ENCODE peak calls at places on chromosomes 4 and X, in eight cellular contexts. E, W, F, S, U, T, K and C are unnamed samples.

GRCh38 chr4:125750827-125751466 is 436.2 kb downstream of the FAT4 start:
- DNase-seq in E (no peak), W (no peak), F (peak; percentile 11), S (no peak), U (peak; percentile 17), T (no peak), K (peak; percentile 40), C (no peak)

GRCh38 chrX:151815461-151815860 is 80.9 kb downstream of the CNGA2 start:
- DNase-seq in E (no peak), W (no peak), F (no peak), S (no peak), U (no peak), T (no peak), K (no peak), C (no peak)

GRCh38 chrX:1679238-1679637 is 64.4 kb downstream of the ASMT start:
- DNase-seq in E (no peak), W (no peak), F (no peak), S (no peak), U (no peak), T (no peak), K (no peak), C (no peak)

GRCh38 chr4:186722856-186723206 is 825 bp downstream of the FAT1 start:
- DNase-seq in E (no peak), W (no peak), F (no peak), S (no peak), U (no peak), T (no peak), K (no peak), C (no peak)

GRCh38 chr4:2812600-2812932 is 19.7 kb downstream of the SH3BP2 start:
- DNase-seq in E (no peak), W (no peak), F (no peak), S (no peak), U (no peak), T (no peak), K (no peak), C (no peak)

GRCh38 chr4:140645196-140645595 is 76.4 kb upstream of the UCP1 start:
- DNase-seq in E (no peak), W (no peak), F (no peak), S (no peak), U (no peak), T (no peak), K (no peak), C (no peak)

GRCh38 chrX:88101968-88102367 is 584.4 kb downstream of the KLHL4 start:
- DNase-seq in E (no peak), W (no peak), F (no peak), S (no peak), U (no peak), T (no peak), K (no peak), C (no peak)

GRCh38 chrX:105553118-105553517 is 269.2 kb upstream of the NRK start:
- DNase-seq in E (no peak), W (no peak), F (no peak), S (no peak), U (no peak), T (no peak), K (peak; percentile 32), C (no peak)

GRCh38 chrX:100584636-100585035 is at the start of gene TNMD:
- DNase-seq in E (no peak), W (no peak), F (no peak), S (no peak), U (no peak), T (no peak), K (no peak), C (no peak)

GRCh38 chr4:978957-979701 is 5.8 kb upstream of the DGKQ start:
- DNase-seq in E (no peak), W (no peak), F (no peak), S (no peak), U (no peak), T (no peak), K (peak; percentile 63), C (no peak)

GRCh38 chrX:74535633-74536141 is 78.7 kb downstream of the RLIM start:
- DNase-seq in E (no peak), W (peak; percentile 85), F (no peak), S (peak; percentile 8), U (peak; percentile 86), T (no peak), K (peak; percentile 61), C (no peak)

GRCh38 chrX:119067023-119067739 is 5.6 kb upstream of the CT47C1 start:
- DNase-seq in E (peak; percentile 28), W (no peak), F (peak; percentile 7), S (no peak), U (peak; percentile 63), T (peak; percentile 3), K (peak; percentile 65), C (peak; percentile 4)

GRCh38 chrX:139112432-139112831 is 400.9 kb upstream of the FGF13 start:
- DNase-seq in E (peak; percentile 3), W (no peak), F (no peak), S (no peak), U (peak; percentile 48), T (no peak), K (peak; percentile 75), C (no peak)

GRCh38 chrX:105651052-105651451 is 171.3 kb upstream of the NRK start:
- DNase-seq in E (no peak), W (no peak), F (no peak), S (no peak), U (no peak), T (no peak), K (no peak), C (no peak)

GRCh38 chrX:7706032-7706431 is 136.9 kb upstream of the VCX start:
- DNase-seq in E (no peak), W (no peak), F (no peak), S (no peak), U (peak; percentile 9), T (no peak), K (peak; percentile 4), C (no peak)

GRCh38 chr4:41176357-41176756 is 38.0 kb downstream of the APBB2 start:
- DNase-seq in E (no peak), W (no peak), F (no peak), S (no peak), U (no peak), T (no peak), K (no peak), C (no peak)

GRCh38 chrX:16851421-16851820 is 18.7 kb downstream of the RBBP7 start:
- DNase-seq in E (no peak), W (no peak), F (no peak), S (no peak), U (no peak), T (no peak), K (no peak), C (no peak)

GRCh38 chrX:41556958-41557357 is 109.8 kb downstream of the NYX start:
- DNase-seq in E (no peak), W (no peak), F (no peak), S (no peak), U (no peak), T (no peak), K (no peak), C (no peak)

GRCh38 chr4:107824367-107825071 is at the start of gene SGMS2:
- DNase-seq in E (peak; percentile 58), W (peak; percentile 95), F (peak; percentile 72), S (no peak), U (peak; percentile 86), T (peak; percentile 75), K (peak; percentile 96), C (peak; percentile 15)

GRCh38 chr4:168634276-168634802 is 137.5 kb downstream of the PALLD start:
- DNase-seq in E (no peak), W (no peak), F (peak; percentile 89), S (no peak), U (peak; percentile 79), T (no peak), K (peak; percentile 59), C (peak; percentile 89)

GRCh38 chrX:47610506-47610905 is 9.2 kb downstream of the SYN1 start:
- DNase-seq in E (no peak), W (no peak), F (no peak), S (no peak), U (no peak), T (no peak), K (no peak), C (no peak)

GRCh38 chr4:111773858-111774257 is 371.4 kb upstream of the FAM241A start:
- DNase-seq in E (no peak), W (no peak), F (no peak), S (no peak), U (peak; percentile 76), T (no peak), K (peak; percentile 88), C (no peak)